ENCODE peak calls at places on chromosomes 11 and 22, in five cellular contexts. Q, P, F, M and X are unnamed samples.

GRCh38 chr11:68978931-68979591 is 1.7 kb downstream of the MRGPRD start:
- DNase-seq in Q (no peak), P (no peak), F (no peak), M (no peak), X (peak; percentile 13)

GRCh38 chr11:41982975-41983374 is 523.5 kb upstream of the LRRC4C start:
- DNase-seq in Q (no peak), P (no peak), F (no peak), M (no peak), X (no peak)

GRCh38 chr11:18705651-18706281 is 7.2 kb downstream of the TMEM86A start:
- DNase-seq in Q (no peak), P (peak; percentile 34), F (no peak), M (no peak), X (peak; percentile 23)

GRCh38 chr11:15967966-15968365 is 388.4 kb downstream of the SOX6 start:
- DNase-seq in Q (no peak), P (no peak), F (no peak), M (no peak), X (no peak)

GRCh38 chr11:3810446-3810845 is 2.1 kb downstream of the PGAP2 start:
- DNase-seq in Q (no peak), P (no peak), F (no peak), M (no peak), X (no peak)

GRCh38 chr11:117511483-117511934 is 183.9 kb downstream of the CEP164 start:
- DNase-seq in Q (no peak), P (no peak), F (no peak), M (no peak), X (no peak)

GRCh38 chr11:27700351-27701261 is at the start of gene BDNF:
- DNase-seq in Q (peak; percentile 59), P (no peak), F (no peak), M (peak; percentile 45), X (no peak)

GRCh38 chr22:43186272-43187170 is at the start of gene TTLL12:
- DNase-seq in Q (peak; percentile 50), P (no peak), F (peak; percentile 50), M (peak; percentile 70), X (peak; percentile 73)

GRCh38 chr22:42114721-42115120 is 15.9 kb downstream of the CYP2D6 start:
- DNase-seq in Q (peak; percentile 58), P (no peak), F (no peak), M (no peak), X (no peak)

GRCh38 chr22:16965083-16965482 is 42.9 kb downstream of the GAB4 start:
- DNase-seq in Q (no peak), P (no peak), F (no peak), M (no peak), X (no peak)

DNA sequence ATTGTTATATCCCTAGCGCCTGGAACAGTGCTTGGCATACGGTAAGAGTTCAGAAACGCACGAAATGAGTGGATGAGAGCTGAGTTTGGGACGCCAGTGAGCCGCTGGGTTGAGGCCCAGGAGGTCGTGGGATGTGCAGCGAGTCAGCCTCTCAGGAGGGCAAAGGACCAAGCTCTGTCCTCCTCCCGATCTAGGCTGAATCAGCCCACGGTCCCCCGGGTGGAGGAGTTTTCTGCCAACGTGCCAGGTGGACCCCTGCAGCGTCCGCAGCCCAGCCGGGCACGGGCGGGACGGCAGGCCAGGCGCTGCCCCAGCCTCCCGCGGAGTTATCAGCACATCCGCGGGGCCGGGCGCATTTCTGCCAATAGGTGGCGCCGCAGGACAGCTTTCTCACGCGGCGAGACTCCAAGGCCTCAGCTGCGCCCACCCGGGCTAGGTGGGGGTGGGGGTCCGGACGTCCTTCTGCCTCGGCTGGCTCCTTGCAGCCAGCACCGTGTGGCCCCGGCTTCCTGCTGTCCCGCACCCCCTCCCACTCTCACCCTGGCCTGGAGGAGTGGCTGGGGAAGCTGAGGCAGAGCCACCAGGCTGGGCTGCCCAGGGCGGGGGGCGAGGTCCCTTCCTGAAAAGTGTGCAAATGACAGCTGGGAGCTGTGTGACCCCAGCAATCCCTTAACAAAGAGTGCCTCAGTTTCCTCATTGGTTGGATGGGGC is 2.2 kb upstream of the RPS19BP1 start:
- DNase-seq in Q (peak; percentile 85), P (peak; percentile 84), F (peak; percentile 70), M (peak; percentile 89), X (peak; percentile 86)
- H3K4me3 ChIP-seq in Q (no peak overlapping the region), P (no peak overlapping the region), F (peak overlapping the region; percentile 20), M (peak overlapping the region; percentile 10), X (no peak overlapping the region)

GRCh38 chr11:72098741-72099140 is 4.4 kb downstream of the LAMTOR1 start:
- DNase-seq in Q (no peak), P (no peak), F (no peak), M (no peak), X (no peak)
- H3K36me3 ChIP-seq in Q (peaks cover 8% of the 10 kb centered on the region), P (no peaks in the 10 kb centered on the region), F (peaks cover 31% of the 10 kb centered on the region), M (peaks cover 30% of the 10 kb centered on the region), X (peaks cover 25% of the 10 kb centered on the region)

GRCh38 chr22:35970601-35971417 is 57.8 kb downstream of the RBFOX2 start:
- DNase-seq in Q (no peak), P (no peak), F (no peak), M (no peak), X (no peak)
- H3K4me3 ChIP-seq in Q (no peak overlapping the region), P (no peak overlapping the region), F (no peak overlapping the region), M (no peak overlapping the region), X (no peak overlapping the region)

GRCh38 chr11:67492069-67492727 is 9.4 kb downstream of the AIP start:
- DNase-seq in Q (no peak), P (no peak), F (no peak), M (no peak), X (no peak)
- H3K36me3 ChIP-seq in Q (peaks cover 6% of the 10 kb centered on the region), P (no peaks in the 10 kb centered on the region), F (peaks cover 50% of the 10 kb centered on the region), M (peaks cover 59% of the 10 kb centered on the region), X (peaks cover 22% of the 10 kb centered on the region)

GRCh38 chr11:1875093-1875785 is 16.5 kb downstream of the PRR33 start:
- DNase-seq in Q (no peak), P (peak; percentile 16), F (no peak), M (no peak), X (no peak)

GRCh38 chr11:1871531-1871930 is 18.6 kb downstream of the LSP1 start:
- DNase-seq in Q (no peak), P (no peak), F (no peak), M (no peak), X (no peak)

GRCh38 chr11:1872267-1872985 is 19.3 kb downstream of the PRR33 start:
- DNase-seq in Q (no peak), P (no peak), F (no peak), M (no peak), X (no peak)

GRCh38 chr11:1874406-1875092 is 17.1 kb downstream of the PRR33 start:
- DNase-seq in Q (no peak), P (no peak), F (no peak), M (no peak), X (peak; percentile 42)

DNA sequence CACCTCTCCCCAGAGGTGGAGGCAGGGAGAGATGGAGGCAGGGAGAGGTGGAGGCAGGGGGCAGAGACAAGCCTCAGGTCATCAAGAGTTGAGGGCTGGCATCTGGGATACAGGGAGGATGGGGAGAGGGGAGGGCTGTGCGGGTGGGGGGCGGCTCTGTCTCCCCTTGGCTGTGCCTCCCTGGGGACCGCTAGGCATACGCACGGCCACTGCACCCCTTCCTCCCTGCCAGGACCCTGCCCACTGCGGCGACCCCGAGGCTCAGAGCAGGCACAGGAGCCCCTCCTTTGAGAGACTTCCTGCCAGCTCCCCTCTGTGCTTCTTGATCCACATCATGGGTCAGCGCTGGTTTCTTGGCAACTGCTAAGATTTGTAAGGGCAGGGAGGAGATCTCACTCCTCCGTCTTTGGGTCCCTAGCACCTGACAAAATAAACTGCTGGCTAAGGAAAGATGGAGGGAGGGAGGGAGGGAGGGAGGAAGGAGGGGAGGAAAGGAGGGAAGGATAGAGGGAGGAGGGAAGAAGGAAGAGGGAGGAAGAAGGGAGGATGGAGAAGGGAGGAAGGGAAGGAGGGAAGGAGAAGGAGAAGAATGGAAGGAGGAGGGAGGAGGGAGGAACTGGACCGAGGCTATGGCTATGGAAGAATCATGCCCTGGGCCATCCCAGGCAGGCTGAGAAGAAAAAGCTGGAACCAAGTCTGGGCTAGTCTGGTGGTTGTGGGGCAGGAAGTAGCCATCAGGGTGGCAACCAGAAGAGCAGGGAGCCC is 18.5 kb downstream of the PRR33 start:
- DNase-seq in Q (peak; percentile 8), P (peak; percentile 68), F (no peak), M (no peak), X (no peak)
- H3K4me3 ChIP-seq in Q (no peak overlapping the region), P (no peak overlapping the region), F (no peak overlapping the region), M (no peak overlapping the region), X (no peak overlapping the region)

GRCh38 chr11:8925711-8926110 is 7.0 kb downstream of the C11orf16 start:
- DNase-seq in Q (no peak), P (no peak), F (no peak), M (no peak), X (no peak)
- H3K36me3 ChIP-seq in Q (peaks cover 5% of the 10 kb centered on the region), P (no peaks in the 10 kb centered on the region), F (peaks cover 5% of the 10 kb centered on the region), M (peaks cover 10% of the 10 kb centered on the region), X (no peaks in the 10 kb centered on the region)

DNA sequence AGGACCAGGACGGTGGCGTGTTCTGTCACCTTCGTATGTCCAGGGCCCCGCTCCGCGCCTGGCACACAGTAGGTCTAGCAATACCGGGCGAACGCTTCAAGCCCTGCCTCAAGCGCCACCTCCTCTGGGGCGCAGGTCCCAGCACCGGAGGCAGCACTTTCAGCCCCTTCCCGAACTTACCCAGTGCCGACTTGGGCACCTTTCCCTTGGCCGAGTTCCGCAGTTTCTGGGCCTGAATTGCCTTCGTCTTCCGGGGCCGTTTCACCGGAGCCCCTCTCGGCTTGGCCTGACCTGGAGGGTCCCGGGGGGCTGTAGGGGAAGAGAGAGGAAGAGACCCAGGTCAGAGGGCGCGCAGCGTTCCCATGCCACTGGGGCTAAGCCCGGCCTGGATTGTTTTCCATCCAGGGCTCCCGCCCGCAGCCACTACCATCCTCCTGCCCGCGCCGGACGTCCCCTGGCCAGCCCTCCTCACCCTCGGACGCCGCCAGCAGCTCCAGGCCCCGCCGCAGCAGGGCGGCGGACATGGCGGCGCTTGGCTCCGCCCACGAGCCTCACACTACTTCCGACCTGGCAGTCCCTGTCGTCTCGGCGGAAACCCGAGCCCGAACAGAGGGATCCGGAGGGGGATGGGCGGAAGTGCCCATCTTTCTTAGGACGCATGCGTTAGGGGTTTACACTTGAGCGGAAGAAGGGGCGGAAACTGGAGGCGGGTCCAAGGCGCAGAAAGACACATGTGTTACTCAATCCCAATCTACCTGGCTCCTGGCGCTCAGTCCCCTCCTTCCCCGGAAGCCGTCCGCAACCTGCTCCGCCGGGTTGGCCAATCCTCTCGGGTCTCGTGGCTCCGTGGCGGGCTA is at the start of gene RPS19BP1:
- DNase-seq in Q (peak; percentile 100), P (peak; percentile 100), F (peak; percentile 98), M (peak; percentile 99), X (peak; percentile 98)
- H3K4me3 ChIP-seq in Q (peak within 1 kb of the TSS; percentile 88), P (peak within 1 kb of the TSS; percentile 96), F (peak within 1 kb of the TSS; percentile 83), M (peak within 1 kb of the TSS; percentile 84), X (peak within 1 kb of the TSS; percentile 92)

DNA sequence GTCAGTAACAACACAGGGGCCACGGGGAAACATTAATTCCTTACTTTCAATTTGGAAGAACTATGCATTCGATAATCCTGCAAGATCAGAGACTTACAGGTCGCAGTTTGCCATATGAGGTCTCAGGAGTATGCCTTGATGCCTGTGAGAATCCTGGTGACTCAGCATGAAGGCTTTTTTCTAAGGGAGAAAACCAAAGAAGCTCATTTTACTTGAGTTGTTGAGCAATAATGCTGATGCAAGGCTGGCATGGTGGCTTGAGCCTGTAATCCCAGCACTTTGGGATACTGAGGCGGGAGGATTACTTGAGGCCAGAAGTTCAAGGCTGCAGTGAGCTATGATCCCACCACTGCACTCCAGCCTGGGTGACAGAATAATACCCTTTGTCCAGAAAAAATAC is 26.6 kb downstream of the ATG16L2 start:
- DNase-seq in Q (peak; percentile 69), P (peak; percentile 30), F (no peak), M (no peak), X (no peak)
- H3K36me3 ChIP-seq in Q (no peaks in the 10 kb centered on the region), P (no peaks in the 10 kb centered on the region), F (peaks cover 24% of the 10 kb centered on the region), M (peaks cover 14% of the 10 kb centered on the region), X (peaks cover 24% of the 10 kb centered on the region)